ENCODE peak calls at places on chromosomes 4 and X, in four cellular contexts. One of them, this sample, is unnamed.

GRCh38 chr4:151801547-151802516 is 41.0 kb upstream of the GATB start:
- DNase-seq in cardiac muscle cell: no peak
- DNase-seq in A549: peak
- DNase-seq in RWPE1: peak
- DNase-seq in this sample: peak

GRCh38 chr4:8921465-8921864 is 49.8 kb upstream of the HMX1 start:
- DNase-seq in A549: no peak
- DNase-seq in cardiac muscle cell: no peak
- DNase-seq in RWPE1: no peak
- DNase-seq in this sample: no peak

GRCh38 chr4:68433582-68433981 is 13.7 kb upstream of the TMPRSS11E start:
- DNase-seq in RWPE1: no peak
- DNase-seq in A549: no peak
- DNase-seq in cardiac muscle cell: no peak
- DNase-seq in this sample: no peak

GRCh38 chr4:138935-139334 is 14.6 kb downstream of the ZNF718 start:
- DNase-seq in A549: no peak
- DNase-seq in cardiac muscle cell: no peak
- DNase-seq in RWPE1: no peak
- DNase-seq in this sample: no peak

GRCh38 chr4:110198472-110199419 is at the start of gene ELOVL6:
- DNase-seq in cardiac muscle cell: peak
- DNase-seq in RWPE1: peak
- DNase-seq in A549: peak
- DNase-seq in this sample: peak

GRCh38 chr4:26985836-26986235 is 125.2 kb downstream of the STIM2 start:
- DNase-seq in cardiac muscle cell: no peak
- DNase-seq in RWPE1: no peak
- DNase-seq in A549: no peak
- DNase-seq in this sample: no peak

GRCh38 chr4:37453004-37453360 is 208.4 kb downstream of the NWD2 start:
- DNase-seq in RWPE1: peak
- DNase-seq in A549: peak
- DNase-seq in cardiac muscle cell: peak
- DNase-seq in this sample: no peak

GRCh38 chr4:132114885-132115284 is 1034.2 kb upstream of the PCDH10 start:
- DNase-seq in cardiac muscle cell: no peak
- DNase-seq in RWPE1: no peak
- DNase-seq in A549: no peak
- DNase-seq in this sample: no peak

GRCh38 chr4:55253911-55254593 is 92.0 kb upstream of the SRD5A3 start:
- DNase-seq in RWPE1: no peak
- DNase-seq in A549: no peak
- DNase-seq in cardiac muscle cell: peak
- DNase-seq in this sample: no peak

GRCh38 chr4:1154523-1155182 is 17.7 kb downstream of the SPON2 start:
- DNase-seq in RWPE1: no peak
- DNase-seq in A549: no peak
- DNase-seq in cardiac muscle cell: no peak
- DNase-seq in this sample: no peak

GRCh38 chrX:66045894-66046293 is 6.0 kb upstream of the VSIG4 start:
- DNase-seq in A549: no peak
- DNase-seq in RWPE1: no peak
- DNase-seq in cardiac muscle cell: no peak
- DNase-seq in this sample: no peak

GRCh38 chr4:88613417-88613875 is 21.2 kb downstream of the HERC3 start:
- DNase-seq in A549: no peak
- DNase-seq in cardiac muscle cell: peak
- DNase-seq in RWPE1: no peak
- DNase-seq in this sample: no peak

GRCh38 chr4:22739933-22740332 is 47.2 kb downstream of the GBA3 start:
- DNase-seq in cardiac muscle cell: no peak
- DNase-seq in A549: no peak
- DNase-seq in RWPE1: no peak
- DNase-seq in this sample: no peak

GRCh38 chr4:169147217-169147616 is 123.5 kb downstream of the SH3RF1 start:
- DNase-seq in A549: no peak
- DNase-seq in RWPE1: peak
- DNase-seq in cardiac muscle cell: no peak
- DNase-seq in this sample: no peak

GRCh38 chr4:2261110-2261852 is 628 bp downstream of the MXD4 start:
- DNase-seq in RWPE1: peak
- DNase-seq in cardiac muscle cell: peak
- DNase-seq in A549: peak
- DNase-seq in this sample: peak

GRCh38 chrX:153818571-153819397 is 11.6 kb downstream of the PDZD4 start:
- DNase-seq in A549: no peak
- DNase-seq in cardiac muscle cell: peak
- DNase-seq in RWPE1: no peak
- DNase-seq in this sample: peak

GRCh38 chrX:129737921-129738320 is 858 bp upstream of the XPNPEP2 start:
- DNase-seq in cardiac muscle cell: no peak
- DNase-seq in A549: no peak
- DNase-seq in RWPE1: peak
- DNase-seq in this sample: no peak

GRCh38 chr4:144787365-144788263 is 141.7 kb downstream of the HHIP start:
- DNase-seq in cardiac muscle cell: peak
- DNase-seq in A549: peak
- DNase-seq in RWPE1: peak
- DNase-seq in this sample: no peak
- TF ChIP-seq CTCF in cardiac muscle cell: peak
- TF ChIP-seq CTCF in A549: peak
- TF ChIP-seq CTCF in RWPE1: peak
- TF ChIP-seq CTCF in this sample: no peak

DNA sequence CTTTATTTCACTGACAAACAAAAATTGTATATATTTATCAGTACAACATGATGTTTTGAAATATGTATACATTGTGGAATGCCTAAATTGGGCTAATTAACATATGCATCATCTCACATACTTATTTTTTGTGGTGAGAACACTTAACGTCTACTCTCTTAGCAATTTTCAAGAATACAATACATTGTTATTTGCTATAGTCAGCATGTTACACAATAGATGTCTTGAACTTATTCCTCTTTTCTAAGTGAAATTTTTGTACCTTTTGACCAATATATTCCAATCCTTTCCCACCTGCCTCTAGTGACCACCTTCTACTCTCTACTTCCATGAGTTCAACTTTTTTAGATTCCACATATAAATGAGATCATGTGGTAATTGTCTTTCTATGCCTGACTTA is 35.1 kb downstream of the C4orf46 start:
- DNase-seq in A549: no peak
- DNase-seq in cardiac muscle cell: no peak
- DNase-seq in RWPE1: no peak
- DNase-seq in this sample: no peak
- TF ChIP-seq CTCF in A549: no peak
- TF ChIP-seq CTCF in cardiac muscle cell: no peak
- TF ChIP-seq CTCF in RWPE1: no peak
- TF ChIP-seq CTCF in this sample: no peak

GRCh38 chr4:139416073-139416673 is 37.7 kb upstream of the RAB33B start:
- DNase-seq in RWPE1: peak
- DNase-seq in cardiac muscle cell: peak
- DNase-seq in A549: peak
- DNase-seq in this sample: no peak
- TF ChIP-seq CTCF in RWPE1: peak
- TF ChIP-seq CTCF in cardiac muscle cell: peak
- TF ChIP-seq CTCF in A549: peak
- TF ChIP-seq CTCF in this sample: peak

GRCh38 chr4:153346031-153346430 is 1.5 kb downstream of the MND1 start:
- DNase-seq in cardiac muscle cell: no peak
- DNase-seq in RWPE1: no peak
- DNase-seq in A549: no peak
- DNase-seq in this sample: no peak
- TF ChIP-seq CTCF in cardiac muscle cell: no peak
- TF ChIP-seq CTCF in RWPE1: no peak
- TF ChIP-seq CTCF in A549: no peak
- TF ChIP-seq CTCF in this sample: no peak

GRCh38 chrX:136336623-136337022 is 35.9 kb downstream of the ADGRG4 start:
- DNase-seq in RWPE1: no peak
- DNase-seq in A549: peak
- DNase-seq in cardiac muscle cell: no peak
- DNase-seq in this sample: no peak
- TF ChIP-seq CTCF in RWPE1: peak
- TF ChIP-seq CTCF in A549: no peak
- TF ChIP-seq CTCF in cardiac muscle cell: peak
- TF ChIP-seq CTCF in this sample: no peak